ENCODE peak calls at places on chromosomes 6 and 20, in six cellular contexts. H is CD8-positive, alpha-beta memory T cell; Q is neural crest cell; R is naive thymus-derived CD8-positive, alpha-beta T cell; A is CMK; N is astrocyte. M is an unnamed sample.

GRCh38 chr6:12656841-12657435 is 59.6 kb upstream of the PHACTR1 start:
- DNase-seq in H (no peak), N (no peak), A (no peak), R (no peak), Q (no peak), M (no peak)

GRCh38 chr20:43839793-43840199 is 74.9 kb upstream of the TOX2 start:
- DNase-seq in N (no peak), A (no peak), R (no peak), H (no peak), Q (no peak), M (no peak)

GRCh38 chr6:148944608-148945007 is 197.8 kb downstream of the UST start:
- DNase-seq in Q (no peak), A (no peak), H (no peak), R (no peak), N (no peak), M (no peak)

GRCh38 chr6:84728602-84729001 is 35.8 kb downstream of the TBX18 start:
- DNase-seq in H (no peak), N (no peak), A (no peak), R (no peak), Q (no peak), M (no peak)

GRCh38 chr20:62116558-62117361 is 5.5 kb upstream of the LSM14B start:
- DNase-seq in R (no peak), N (no peak), Q (no peak), H (no peak), A (no peak), M (no peak)

GRCh38 chr6:43933111-43933885 is 163.3 kb downstream of the VEGFA start:
- DNase-seq in H (no peak), N (peak), A (no peak), Q (no peak), R (no peak), M (no peak)

GRCh38 chr20:11891827-11892521 is 25.7 kb upstream of the BTBD3 start:
- DNase-seq in A (peak), N (peak), R (peak), Q (peak), H (no peak), M (peak)

GRCh38 chr20:58854638-58855471 is 2.3 kb downstream of the GNAS start:
- DNase-seq in H (no peak), R (no peak), N (no peak), Q (no peak), A (no peak), M (no peak)

GRCh38 chr6:35568967-35569606 is 56.4 kb upstream of the TULP1 start:
- DNase-seq in R (no peak), Q (peak), N (no peak), A (no peak), H (no peak), M (peak)

GRCh38 chr20:16607364-16608264 is 34.4 kb upstream of the KIF16B start:
- DNase-seq in Q (no peak), A (no peak), N (no peak), H (no peak), R (no peak), M (peak)

GRCh38 chr6:39834866-39835265 is 42.7 kb downstream of the DAAM2 start:
- DNase-seq in H (no peak), Q (no peak), R (no peak), N (no peak), A (no peak), M (no peak)

GRCh38 chr6:13026100-13026499 is 302.2 kb downstream of the TBC1D7 start:
- DNase-seq in N (no peak), A (no peak), H (no peak), Q (no peak), R (no peak), M (no peak)

GRCh38 chr6:121539537-121539936 is 104.1 kb downstream of the GJA1 start:
- DNase-seq in A (no peak), R (no peak), H (no peak), Q (no peak), N (no peak), M (no peak)

GRCh38 chr6:56657364-56657763 is 14.7 kb upstream of the DST start:
- DNase-seq in A (no peak), Q (no peak), N (no peak), R (no peak), H (no peak), M (no peak)

GRCh38 chr20:48384147-48384818 is 443.5 kb downstream of the PREX1 start:
- DNase-seq in N (no peak), Q (no peak), H (no peak), A (no peak), R (no peak), M (no peak)

GRCh38 chr20:45445805-45446562 is 23.6 kb upstream of the WFDC2 start:
- DNase-seq in Q (peak), H (no peak), N (no peak), A (no peak), R (no peak), M (no peak)

GRCh38 chr6:40585661-40586269 is 1.4 kb downstream of the LRFN2 start:
- DNase-seq in N (no peak), H (no peak), R (no peak), A (no peak), Q (peak), M (no peak)

GRCh38 chr20:31425797-31426196 is 14.6 kb upstream of the DEFB123 start:
- DNase-seq in Q (no peak), H (no peak), A (no peak), N (no peak), R (no peak), M (no peak)

GRCh38 chr6:2578729-2579128 is 172.0 kb downstream of the MYLK4 start:
- DNase-seq in A (no peak), Q (no peak), H (no peak), N (peak), R (no peak), M (no peak)

GRCh38 chr6:166460473-166461437 is 78.0 kb upstream of the MPC1 start:
- DNase-seq in N (no peak), H (no peak), Q (no peak), R (no peak), A (no peak), M (no peak)

GRCh38 chr6:33786736-33787135 is 2.2 kb downstream of the LEMD2 start:
- DNase-seq in Q (no peak), N (no peak), R (no peak), A (no peak), H (no peak), M (no peak)

GRCh38 chr20:23628402-23629016 is 9.2 kb downstream of the CST3 start:
- DNase-seq in R (no peak), Q (no peak), A (no peak), N (no peak), H (no peak), M (no peak)

GRCh38 chr6:87756858-87757257 is 54.8 kb upstream of the AKIRIN2 start:
- DNase-seq in H (no peak), Q (no peak), A (peak), R (no peak), N (peak), M (no peak)

GRCh38 chr20:62652051-62652893 is 10.0 kb downstream of the SLCO4A1 start:
- DNase-seq in A (no peak), R (peak), N (peak), H (peak), Q (peak), M (peak)

GRCh38 chr6:373773-374724 is 17.5 kb upstream of the IRF4 start:
- DNase-seq in H (no peak), R (no peak), A (no peak), Q (no peak), N (no peak), M (no peak)

GRCh38 chr6:37667050-37667814 is 30.5 kb downstream of the MDGA1 start:
- DNase-seq in N (peak), A (peak), H (no peak), Q (no peak), R (no peak), M (no peak)

GRCh38 chr6:89122625-89123024 is 4.8 kb upstream of the SRSF12 start:
- DNase-seq in H (no peak), R (peak), A (no peak), N (no peak), Q (no peak), M (no peak)

GRCh38 chr20:23248524-23248923 is 102.1 kb upstream of the NXT1 start:
- DNase-seq in R (no peak), Q (no peak), N (no peak), H (no peak), A (no peak), M (peak)